ENCODE peak calls at places on chromosomes 16 and 17, in ten cellular contexts. One of them, this sample, is unnamed.

GRCh38 chr17:68868708-68869107 is 86.5 kb downstream of the ABCA8 start:
- DNase-seq in stimulated activated CD8-positive, alpha-beta memory T cell treated with anti-CD3 and anti-CD28 coated beads, Interleukin-7, amount 100 ng/mL, for 1 hour: no peak
- DNase-seq in NCI-H1436: no peak
- DNase-seq in iPS-NIHi11: no peak
- DNase-seq in GM12865: no peak
- DNase-seq in NCI-H1048: no peak
- DNase-seq in HFFc6: no peak
- DNase-seq in naive thymus-derived CD4-positive, alpha-beta T cell: no peak
- DNase-seq in stimulated activated CD4-positive, alpha-beta T cell treated with anti-CD3 and anti-CD28 coated beads, Interleukin-1b, Interleukin-23, amount 100 ng/mL, for 48 hours: no peak
- DNase-seq in NCI-H2171: no peak
- DNase-seq in this sample: no peak

GRCh38 chr16:19810817-19811731 is 73.6 kb downstream of the GPRC5B start:
- DNase-seq in GM12865: no peak
- DNase-seq in stimulated activated CD8-positive, alpha-beta memory T cell treated with anti-CD3 and anti-CD28 coated beads, Interleukin-7, amount 100 ng/mL, for 1 hour: no peak
- DNase-seq in NCI-H2171: no peak
- DNase-seq in NCI-H1436: no peak
- DNase-seq in iPS-NIHi11: no peak
- DNase-seq in naive thymus-derived CD4-positive, alpha-beta T cell: no peak
- DNase-seq in stimulated activated CD4-positive, alpha-beta T cell treated with anti-CD3 and anti-CD28 coated beads, Interleukin-1b, Interleukin-23, amount 100 ng/mL, for 48 hours: no peak
- DNase-seq in NCI-H1048: no peak
- DNase-seq in HFFc6: peak; percentile 67
- DNase-seq in this sample: no peak

GRCh38 chr17:59154335-59154720 is 658 bp downstream of the SKA2 start:
- DNase-seq in naive thymus-derived CD4-positive, alpha-beta T cell: no peak
- DNase-seq in NCI-H1436: peak; percentile 50
- DNase-seq in iPS-NIHi11: peak; percentile 18
- DNase-seq in GM12865: peak; percentile 51
- DNase-seq in NCI-H2171: peak; percentile 71
- DNase-seq in NCI-H1048: no peak
- DNase-seq in HFFc6: no peak
- DNase-seq in stimulated activated CD8-positive, alpha-beta memory T cell treated with anti-CD3 and anti-CD28 coated beads, Interleukin-7, amount 100 ng/mL, for 1 hour: no peak
- DNase-seq in stimulated activated CD4-positive, alpha-beta T cell treated with anti-CD3 and anti-CD28 coated beads, Interleukin-1b, Interleukin-23, amount 100 ng/mL, for 48 hours: peak; percentile 27
- DNase-seq in this sample: peak; percentile 74

GRCh38 chr16:82671743-82672142 is 45.0 kb downstream of the CDH13 start:
- DNase-seq in NCI-H2171: no peak
- DNase-seq in NCI-H1436: no peak
- DNase-seq in NCI-H1048: no peak
- DNase-seq in GM12865: peak; percentile 45
- DNase-seq in iPS-NIHi11: peak; percentile 38
- DNase-seq in stimulated activated CD8-positive, alpha-beta memory T cell treated with anti-CD3 and anti-CD28 coated beads, Interleukin-7, amount 100 ng/mL, for 1 hour: peak; percentile 22
- DNase-seq in HFFc6: no peak
- DNase-seq in stimulated activated CD4-positive, alpha-beta T cell treated with anti-CD3 and anti-CD28 coated beads, Interleukin-1b, Interleukin-23, amount 100 ng/mL, for 48 hours: no peak
- DNase-seq in naive thymus-derived CD4-positive, alpha-beta T cell: no peak
- DNase-seq in this sample: no peak

GRCh38 chr17:351436-351713 is 1.2 kb downstream of the RPH3AL start:
- DNase-seq in stimulated activated CD4-positive, alpha-beta T cell treated with anti-CD3 and anti-CD28 coated beads, Interleukin-1b, Interleukin-23, amount 100 ng/mL, for 48 hours: no peak
- DNase-seq in NCI-H1048: no peak
- DNase-seq in GM12865: no peak
- DNase-seq in iPS-NIHi11: no peak
- DNase-seq in HFFc6: no peak
- DNase-seq in stimulated activated CD8-positive, alpha-beta memory T cell treated with anti-CD3 and anti-CD28 coated beads, Interleukin-7, amount 100 ng/mL, for 1 hour: no peak
- DNase-seq in NCI-H1436: no peak
- DNase-seq in NCI-H2171: no peak
- DNase-seq in naive thymus-derived CD4-positive, alpha-beta T cell: no peak
- DNase-seq in this sample: no peak

GRCh38 chr17:61406871-61407210 is 7.2 kb downstream of the TBX2 start:
- DNase-seq in GM12865: no peak
- DNase-seq in NCI-H1048: no peak
- DNase-seq in NCI-H1436: no peak
- DNase-seq in HFFc6: no peak
- DNase-seq in naive thymus-derived CD4-positive, alpha-beta T cell: no peak
- DNase-seq in iPS-NIHi11: no peak
- DNase-seq in stimulated activated CD8-positive, alpha-beta memory T cell treated with anti-CD3 and anti-CD28 coated beads, Interleukin-7, amount 100 ng/mL, for 1 hour: no peak
- DNase-seq in stimulated activated CD4-positive, alpha-beta T cell treated with anti-CD3 and anti-CD28 coated beads, Interleukin-1b, Interleukin-23, amount 100 ng/mL, for 48 hours: no peak
- DNase-seq in NCI-H2171: no peak
- DNase-seq in this sample: no peak

GRCh38 chr17:17492085-17492484 is 4.1 kb downstream of the RASD1 start:
- DNase-seq in NCI-H1436: no peak
- DNase-seq in GM12865: no peak
- DNase-seq in iPS-NIHi11: no peak
- DNase-seq in naive thymus-derived CD4-positive, alpha-beta T cell: no peak
- DNase-seq in NCI-H1048: no peak
- DNase-seq in stimulated activated CD4-positive, alpha-beta T cell treated with anti-CD3 and anti-CD28 coated beads, Interleukin-1b, Interleukin-23, amount 100 ng/mL, for 48 hours: no peak
- DNase-seq in HFFc6: no peak
- DNase-seq in stimulated activated CD8-positive, alpha-beta memory T cell treated with anti-CD3 and anti-CD28 coated beads, Interleukin-7, amount 100 ng/mL, for 1 hour: no peak
- DNase-seq in NCI-H2171: no peak
- DNase-seq in this sample: no peak

GRCh38 chr16:69193860-69194259 is 6.9 kb downstream of the SNTB2 start:
- DNase-seq in NCI-H1436: no peak
- DNase-seq in HFFc6: peak; percentile 28
- DNase-seq in NCI-H2171: no peak
- DNase-seq in NCI-H1048: no peak
- DNase-seq in iPS-NIHi11: no peak
- DNase-seq in GM12865: no peak
- DNase-seq in stimulated activated CD8-positive, alpha-beta memory T cell treated with anti-CD3 and anti-CD28 coated beads, Interleukin-7, amount 100 ng/mL, for 1 hour: no peak
- DNase-seq in naive thymus-derived CD4-positive, alpha-beta T cell: no peak
- DNase-seq in stimulated activated CD4-positive, alpha-beta T cell treated with anti-CD3 and anti-CD28 coated beads, Interleukin-1b, Interleukin-23, amount 100 ng/mL, for 48 hours: no peak
- DNase-seq in this sample: no peak

GRCh38 chr16:81492307-81492706 is 47.7 kb downstream of the CMIP start:
- DNase-seq in iPS-NIHi11: peak; percentile 46
- DNase-seq in GM12865: no peak
- DNase-seq in NCI-H1436: no peak
- DNase-seq in naive thymus-derived CD4-positive, alpha-beta T cell: no peak
- DNase-seq in stimulated activated CD4-positive, alpha-beta T cell treated with anti-CD3 and anti-CD28 coated beads, Interleukin-1b, Interleukin-23, amount 100 ng/mL, for 48 hours: no peak
- DNase-seq in NCI-H1048: no peak
- DNase-seq in NCI-H2171: no peak
- DNase-seq in HFFc6: no peak
- DNase-seq in stimulated activated CD8-positive, alpha-beta memory T cell treated with anti-CD3 and anti-CD28 coated beads, Interleukin-7, amount 100 ng/mL, for 1 hour: no peak
- DNase-seq in this sample: no peak

GRCh38 chr16:83813818-83814653 is 6.3 kb downstream of the HSBP1 start:
- DNase-seq in stimulated activated CD8-positive, alpha-beta memory T cell treated with anti-CD3 and anti-CD28 coated beads, Interleukin-7, amount 100 ng/mL, for 1 hour: no peak
- DNase-seq in HFFc6: peak; percentile 29
- DNase-seq in GM12865: peak; percentile 26
- DNase-seq in NCI-H2171: no peak
- DNase-seq in stimulated activated CD4-positive, alpha-beta T cell treated with anti-CD3 and anti-CD28 coated beads, Interleukin-1b, Interleukin-23, amount 100 ng/mL, for 48 hours: no peak
- DNase-seq in naive thymus-derived CD4-positive, alpha-beta T cell: no peak
- DNase-seq in NCI-H1048: no peak
- DNase-seq in iPS-NIHi11: no peak
- DNase-seq in NCI-H1436: peak; percentile 17
- DNase-seq in this sample: no peak

GRCh38 chr17:16991349-16992009 is 19.6 kb upstream of the TNFRSF13B start:
- DNase-seq in HFFc6: peak; percentile 53
- DNase-seq in NCI-H2171: peak; percentile 47
- DNase-seq in naive thymus-derived CD4-positive, alpha-beta T cell: peak; percentile 70
- DNase-seq in GM12865: peak; percentile 91
- DNase-seq in stimulated activated CD8-positive, alpha-beta memory T cell treated with anti-CD3 and anti-CD28 coated beads, Interleukin-7, amount 100 ng/mL, for 1 hour: peak; percentile 65
- DNase-seq in NCI-H1436: peak; percentile 51
- DNase-seq in stimulated activated CD4-positive, alpha-beta T cell treated with anti-CD3 and anti-CD28 coated beads, Interleukin-1b, Interleukin-23, amount 100 ng/mL, for 48 hours: peak; percentile 80
- DNase-seq in NCI-H1048: peak; percentile 26
- DNase-seq in iPS-NIHi11: peak; percentile 94
- DNase-seq in this sample: peak; percentile 52

GRCh38 chr17:42311240-42312034 is 23.1 kb downstream of the STAT5A start:
- DNase-seq in iPS-NIHi11: no peak
- DNase-seq in naive thymus-derived CD4-positive, alpha-beta T cell: peak; percentile 14
- DNase-seq in GM12865: no peak
- DNase-seq in stimulated activated CD8-positive, alpha-beta memory T cell treated with anti-CD3 and anti-CD28 coated beads, Interleukin-7, amount 100 ng/mL, for 1 hour: no peak
- DNase-seq in HFFc6: peak; percentile 75
- DNase-seq in NCI-H1436: no peak
- DNase-seq in NCI-H1048: no peak
- DNase-seq in stimulated activated CD4-positive, alpha-beta T cell treated with anti-CD3 and anti-CD28 coated beads, Interleukin-1b, Interleukin-23, amount 100 ng/mL, for 48 hours: peak; percentile 42
- DNase-seq in NCI-H2171: peak; percentile 35
- DNase-seq in this sample: peak; percentile 97

GRCh38 chr17:29458066-29458465 is 67.9 kb downstream of the TAOK1 start:
- DNase-seq in stimulated activated CD4-positive, alpha-beta T cell treated with anti-CD3 and anti-CD28 coated beads, Interleukin-1b, Interleukin-23, amount 100 ng/mL, for 48 hours: no peak
- DNase-seq in stimulated activated CD8-positive, alpha-beta memory T cell treated with anti-CD3 and anti-CD28 coated beads, Interleukin-7, amount 100 ng/mL, for 1 hour: no peak
- DNase-seq in NCI-H1436: no peak
- DNase-seq in naive thymus-derived CD4-positive, alpha-beta T cell: no peak
- DNase-seq in NCI-H2171: no peak
- DNase-seq in GM12865: no peak
- DNase-seq in NCI-H1048: no peak
- DNase-seq in HFFc6: no peak
- DNase-seq in iPS-NIHi11: no peak
- DNase-seq in this sample: no peak

GRCh38 chr17:32929588-32929987 is 1.6 kb downstream of the TMEM98 start:
- DNase-seq in NCI-H1048: no peak
- DNase-seq in NCI-H1436: no peak
- DNase-seq in naive thymus-derived CD4-positive, alpha-beta T cell: no peak
- DNase-seq in HFFc6: no peak
- DNase-seq in stimulated activated CD8-positive, alpha-beta memory T cell treated with anti-CD3 and anti-CD28 coated beads, Interleukin-7, amount 100 ng/mL, for 1 hour: no peak
- DNase-seq in NCI-H2171: no peak
- DNase-seq in stimulated activated CD4-positive, alpha-beta T cell treated with anti-CD3 and anti-CD28 coated beads, Interleukin-1b, Interleukin-23, amount 100 ng/mL, for 48 hours: no peak
- DNase-seq in iPS-NIHi11: no peak
- DNase-seq in GM12865: no peak
- DNase-seq in this sample: no peak

GRCh38 chr16:50604610-50605009 is 56.4 kb downstream of the NKD1 start:
- DNase-seq in NCI-H1048: no peak
- DNase-seq in GM12865: no peak
- DNase-seq in iPS-NIHi11: no peak
- DNase-seq in naive thymus-derived CD4-positive, alpha-beta T cell: no peak
- DNase-seq in HFFc6: no peak
- DNase-seq in stimulated activated CD8-positive, alpha-beta memory T cell treated with anti-CD3 and anti-CD28 coated beads, Interleukin-7, amount 100 ng/mL, for 1 hour: no peak
- DNase-seq in NCI-H1436: no peak
- DNase-seq in NCI-H2171: no peak
- DNase-seq in stimulated activated CD4-positive, alpha-beta T cell treated with anti-CD3 and anti-CD28 coated beads, Interleukin-1b, Interleukin-23, amount 100 ng/mL, for 48 hours: no peak
- DNase-seq in this sample: no peak

GRCh38 chr16:62283-62682 is 8.7 kb downstream of the SNRNP25 start:
- DNase-seq in NCI-H1048: no peak
- DNase-seq in HFFc6: no peak
- DNase-seq in stimulated activated CD8-positive, alpha-beta memory T cell treated with anti-CD3 and anti-CD28 coated beads, Interleukin-7, amount 100 ng/mL, for 1 hour: no peak
- DNase-seq in iPS-NIHi11: no peak
- DNase-seq in NCI-H2171: no peak
- DNase-seq in stimulated activated CD4-positive, alpha-beta T cell treated with anti-CD3 and anti-CD28 coated beads, Interleukin-1b, Interleukin-23, amount 100 ng/mL, for 48 hours: no peak
- DNase-seq in GM12865: no peak
- DNase-seq in naive thymus-derived CD4-positive, alpha-beta T cell: no peak
- DNase-seq in NCI-H1436: no peak
- DNase-seq in this sample: no peak

GRCh38 chr16:80564394-80564793 is 23.6 kb downstream of the DYNLRB2 start:
- DNase-seq in iPS-NIHi11: no peak
- DNase-seq in NCI-H2171: no peak
- DNase-seq in naive thymus-derived CD4-positive, alpha-beta T cell: peak; percentile 34
- DNase-seq in NCI-H1048: no peak
- DNase-seq in HFFc6: no peak
- DNase-seq in stimulated activated CD4-positive, alpha-beta T cell treated with anti-CD3 and anti-CD28 coated beads, Interleukin-1b, Interleukin-23, amount 100 ng/mL, for 48 hours: no peak
- DNase-seq in stimulated activated CD8-positive, alpha-beta memory T cell treated with anti-CD3 and anti-CD28 coated beads, Interleukin-7, amount 100 ng/mL, for 1 hour: no peak
- DNase-seq in GM12865: peak; percentile 21
- DNase-seq in NCI-H1436: no peak
- DNase-seq in this sample: no peak

GRCh38 chr17:59845595-59846390 is 47.0 kb downstream of the TUBD1 start:
- DNase-seq in HFFc6: peak; percentile 65
- DNase-seq in NCI-H1048: peak; percentile 94
- DNase-seq in iPS-NIHi11: peak; percentile 28
- DNase-seq in GM12865: peak; percentile 73
- DNase-seq in naive thymus-derived CD4-positive, alpha-beta T cell: no peak
- DNase-seq in NCI-H1436: peak; percentile 95
- DNase-seq in NCI-H2171: no peak
- DNase-seq in stimulated activated CD4-positive, alpha-beta T cell treated with anti-CD3 and anti-CD28 coated beads, Interleukin-1b, Interleukin-23, amount 100 ng/mL, for 48 hours: peak; percentile 59
- DNase-seq in stimulated activated CD8-positive, alpha-beta memory T cell treated with anti-CD3 and anti-CD28 coated beads, Interleukin-7, amount 100 ng/mL, for 1 hour: no peak
- DNase-seq in this sample: peak; percentile 77

GRCh38 chr17:35046740-35047283 is 16.7 kb downstream of the RFFL start:
- DNase-seq in HFFc6: no peak
- DNase-seq in NCI-H2171: peak; percentile 22
- DNase-seq in stimulated activated CD8-positive, alpha-beta memory T cell treated with anti-CD3 and anti-CD28 coated beads, Interleukin-7, amount 100 ng/mL, for 1 hour: no peak
- DNase-seq in NCI-H1048: no peak
- DNase-seq in iPS-NIHi11: no peak
- DNase-seq in naive thymus-derived CD4-positive, alpha-beta T cell: peak; percentile 70
- DNase-seq in NCI-H1436: no peak
- DNase-seq in GM12865: peak; percentile 82
- DNase-seq in stimulated activated CD4-positive, alpha-beta T cell treated with anti-CD3 and anti-CD28 coated beads, Interleukin-1b, Interleukin-23, amount 100 ng/mL, for 48 hours: peak; percentile 76
- DNase-seq in this sample: peak; percentile 12

GRCh38 chr17:4721203-4722135 is 9.8 kb upstream of the MED11 start:
- DNase-seq in NCI-H2171: peak; percentile 29
- DNase-seq in naive thymus-derived CD4-positive, alpha-beta T cell: no peak
- DNase-seq in stimulated activated CD4-positive, alpha-beta T cell treated with anti-CD3 and anti-CD28 coated beads, Interleukin-1b, Interleukin-23, amount 100 ng/mL, for 48 hours: no peak
- DNase-seq in HFFc6: no peak
- DNase-seq in GM12865: no peak
- DNase-seq in stimulated activated CD8-positive, alpha-beta memory T cell treated with anti-CD3 and anti-CD28 coated beads, Interleukin-7, amount 100 ng/mL, for 1 hour: no peak
- DNase-seq in iPS-NIHi11: no peak
- DNase-seq in NCI-H1048: no peak
- DNase-seq in NCI-H1436: no peak
- DNase-seq in this sample: peak; percentile 94

GRCh38 chr16:53168744-53169143 is 114.0 kb downstream of the CHD9 start:
- DNase-seq in NCI-H2171: no peak
- DNase-seq in stimulated activated CD8-positive, alpha-beta memory T cell treated with anti-CD3 and anti-CD28 coated beads, Interleukin-7, amount 100 ng/mL, for 1 hour: no peak
- DNase-seq in GM12865: no peak
- DNase-seq in iPS-NIHi11: no peak
- DNase-seq in NCI-H1048: no peak
- DNase-seq in naive thymus-derived CD4-positive, alpha-beta T cell: no peak
- DNase-seq in stimulated activated CD4-positive, alpha-beta T cell treated with anti-CD3 and anti-CD28 coated beads, Interleukin-1b, Interleukin-23, amount 100 ng/mL, for 48 hours: no peak
- DNase-seq in HFFc6: no peak
- DNase-seq in NCI-H1436: no peak
- DNase-seq in this sample: no peak

GRCh38 chr17:41420134-41420533 is 4.3 kb downstream of the KRT37 start:
- DNase-seq in HFFc6: no peak
- DNase-seq in NCI-H1048: no peak
- DNase-seq in stimulated activated CD8-positive, alpha-beta memory T cell treated with anti-CD3 and anti-CD28 coated beads, Interleukin-7, amount 100 ng/mL, for 1 hour: no peak
- DNase-seq in GM12865: no peak
- DNase-seq in naive thymus-derived CD4-positive, alpha-beta T cell: no peak
- DNase-seq in NCI-H2171: no peak
- DNase-seq in iPS-NIHi11: no peak
- DNase-seq in NCI-H1436: no peak
- DNase-seq in stimulated activated CD4-positive, alpha-beta T cell treated with anti-CD3 and anti-CD28 coated beads, Interleukin-1b, Interleukin-23, amount 100 ng/mL, for 48 hours: no peak
- DNase-seq in this sample: no peak

GRCh38 chr17:73165616-73166404 is 1.0 kb downstream of the SSTR2 start:
- DNase-seq in stimulated activated CD4-positive, alpha-beta T cell treated with anti-CD3 and anti-CD28 coated beads, Interleukin-1b, Interleukin-23, amount 100 ng/mL, for 48 hours: no peak
- DNase-seq in HFFc6: no peak
- DNase-seq in NCI-H1048: no peak
- DNase-seq in NCI-H2171: no peak
- DNase-seq in naive thymus-derived CD4-positive, alpha-beta T cell: no peak
- DNase-seq in NCI-H1436: peak; percentile 11
- DNase-seq in iPS-NIHi11: peak; percentile 33
- DNase-seq in GM12865: no peak
- DNase-seq in stimulated activated CD8-positive, alpha-beta memory T cell treated with anti-CD3 and anti-CD28 coated beads, Interleukin-7, amount 100 ng/mL, for 1 hour: no peak
- DNase-seq in this sample: no peak

GRCh38 chr17:47895254-47895855 is 681 bp upstream of the SP2 start:
- DNase-seq in HFFc6: peak; percentile 15
- DNase-seq in naive thymus-derived CD4-positive, alpha-beta T cell: no peak
- DNase-seq in NCI-H1436: no peak
- DNase-seq in iPS-NIHi11: no peak
- DNase-seq in stimulated activated CD8-positive, alpha-beta memory T cell treated with anti-CD3 and anti-CD28 coated beads, Interleukin-7, amount 100 ng/mL, for 1 hour: no peak
- DNase-seq in GM12865: peak; percentile 37
- DNase-seq in stimulated activated CD4-positive, alpha-beta T cell treated with anti-CD3 and anti-CD28 coated beads, Interleukin-1b, Interleukin-23, amount 100 ng/mL, for 48 hours: peak; percentile 27
- DNase-seq in NCI-H2171: no peak
- DNase-seq in NCI-H1048: no peak
- DNase-seq in this sample: peak; percentile 71

GRCh38 chr16:25575363-25575762 is 116.4 kb upstream of the HS3ST4 start:
- DNase-seq in iPS-NIHi11: peak; percentile 28
- DNase-seq in naive thymus-derived CD4-positive, alpha-beta T cell: no peak
- DNase-seq in HFFc6: no peak
- DNase-seq in NCI-H1436: no peak
- DNase-seq in stimulated activated CD8-positive, alpha-beta memory T cell treated with anti-CD3 and anti-CD28 coated beads, Interleukin-7, amount 100 ng/mL, for 1 hour: no peak
- DNase-seq in GM12865: no peak
- DNase-seq in stimulated activated CD4-positive, alpha-beta T cell treated with anti-CD3 and anti-CD28 coated beads, Interleukin-1b, Interleukin-23, amount 100 ng/mL, for 48 hours: no peak
- DNase-seq in NCI-H2171: no peak
- DNase-seq in NCI-H1048: no peak
- DNase-seq in this sample: no peak

GRCh38 chr16:1194665-1195392 is 30.2 kb downstream of the TPSG1 start:
- DNase-seq in HFFc6: no peak
- DNase-seq in NCI-H1436: no peak
- DNase-seq in stimulated activated CD8-positive, alpha-beta memory T cell treated with anti-CD3 and anti-CD28 coated beads, Interleukin-7, amount 100 ng/mL, for 1 hour: no peak
- DNase-seq in NCI-H1048: no peak
- DNase-seq in naive thymus-derived CD4-positive, alpha-beta T cell: peak; percentile 16
- DNase-seq in GM12865: no peak
- DNase-seq in iPS-NIHi11: peak; percentile 92
- DNase-seq in NCI-H2171: no peak
- DNase-seq in stimulated activated CD4-positive, alpha-beta T cell treated with anti-CD3 and anti-CD28 coated beads, Interleukin-1b, Interleukin-23, amount 100 ng/mL, for 48 hours: no peak
- DNase-seq in this sample: no peak

GRCh38 chr16:26316683-26317464 is 625.1 kb downstream of the HS3ST4 start:
- DNase-seq in GM12865: no peak
- DNase-seq in naive thymus-derived CD4-positive, alpha-beta T cell: no peak
- DNase-seq in NCI-H1048: no peak
- DNase-seq in stimulated activated CD8-positive, alpha-beta memory T cell treated with anti-CD3 and anti-CD28 coated beads, Interleukin-7, amount 100 ng/mL, for 1 hour: no peak
- DNase-seq in iPS-NIHi11: peak; percentile 53
- DNase-seq in NCI-H2171: no peak
- DNase-seq in HFFc6: no peak
- DNase-seq in NCI-H1436: no peak
- DNase-seq in stimulated activated CD4-positive, alpha-beta T cell treated with anti-CD3 and anti-CD28 coated beads, Interleukin-1b, Interleukin-23, amount 100 ng/mL, for 48 hours: no peak
- DNase-seq in this sample: no peak

GRCh38 chr17:31216053-31216751 is 80.8 kb downstream of the OMG start:
- DNase-seq in NCI-H1048: peak; percentile 17
- DNase-seq in stimulated activated CD4-positive, alpha-beta T cell treated with anti-CD3 and anti-CD28 coated beads, Interleukin-1b, Interleukin-23, amount 100 ng/mL, for 48 hours: no peak
- DNase-seq in stimulated activated CD8-positive, alpha-beta memory T cell treated with anti-CD3 and anti-CD28 coated beads, Interleukin-7, amount 100 ng/mL, for 1 hour: no peak
- DNase-seq in naive thymus-derived CD4-positive, alpha-beta T cell: peak; percentile 28
- DNase-seq in NCI-H2171: peak; percentile 13
- DNase-seq in NCI-H1436: peak; percentile 58
- DNase-seq in HFFc6: peak; percentile 94
- DNase-seq in GM12865: peak; percentile 51
- DNase-seq in iPS-NIHi11: peak; percentile 21
- DNase-seq in this sample: peak; percentile 76

This sample was measured in OCI-M1.